ENCODE peak calls at places on chromosomes 2 and 18, in nine cellular contexts. K is kidney tubule cell, N is cardiac fibroblast, J is GM04504, D is GM13977, O is AG10803, P is HTR-8/SVneo, C is tibial nerve, G is mesothelial cell of epicardium. Q is an unnamed sample.

GRCh38 chr2:47187124-47187523 is 32.0 kb upstream of the STPG4 start:
- DNase-seq in K (no peak), N (no peak), J (no peak), D (no peak), O (no peak), P (no peak), C (no peak), G (no peak), Q (no peak)

GRCh38 chr18:47184419-47185050 is 8.4 kb upstream of the IER3IP1 start:
- DNase-seq in K (peak), N (peak), J (no peak), D (no peak), O (peak), P (no peak), C (peak), G (no peak), Q (no peak)

GRCh38 chr2:170812716-170813585 is 3.7 kb upstream of the GAD1 start:
- DNase-seq in K (peak), N (peak), J (peak), D (peak), O (peak), P (peak), C (peak), G (no peak), Q (peak)

GRCh38 chr2:70902067-70902442 is 33.6 kb upstream of the ATP6V1B1 start:
- DNase-seq in K (peak), N (no peak), J (no peak), D (no peak), O (peak), P (no peak), C (no peak), G (no peak), Q (no peak)

GRCh38 chr2:150625741-150626140 is 138.3 kb upstream of the RND3 start:
- DNase-seq in K (no peak), N (no peak), J (no peak), D (no peak), O (no peak), P (no peak), C (no peak), G (no peak), Q (no peak)

GRCh38 chr2:171522057-171522803 is at the start of gene CYBRD1:
- DNase-seq in K (peak), N (peak), J (peak), D (peak), O (peak), P (peak), C (peak), G (peak), Q (no peak)

GRCh38 chr2:1837458-1837857 is 93.1 kb upstream of the PXDN start:
- DNase-seq in K (no peak), N (no peak), J (no peak), D (no peak), O (no peak), P (no peak), C (no peak), G (no peak), Q (no peak)

GRCh38 chr2:73920577-73921545 is 5.8 kb upstream of the DGUOK start:
- DNase-seq in K (peak), N (peak), J (no peak), D (no peak), O (no peak), P (peak), C (no peak), G (no peak), Q (no peak)

GRCh38 chr18:833197-833596 is 21.2 kb upstream of the YES1 start:
- DNase-seq in K (no peak), N (no peak), J (no peak), D (no peak), O (no peak), P (no peak), C (no peak), G (no peak), Q (no peak)

GRCh38 chr2:28617502-28618184 is 121.8 kb downstream of the PLB1 start:
- DNase-seq in K (no peak), N (peak), J (no peak), D (no peak), O (no peak), P (no peak), C (no peak), G (no peak), Q (no peak)

GRCh38 chr2:3023531-3023930 is 354.1 kb downstream of the EIPR1 start:
- DNase-seq in K (no peak), N (no peak), J (no peak), D (no peak), O (no peak), P (no peak), C (no peak), G (no peak), Q (no peak)

GRCh38 chr2:11534746-11535484 is 1.1 kb downstream of the GREB1 start:
- DNase-seq in K (no peak), N (no peak), J (no peak), D (no peak), O (no peak), P (no peak), C (no peak), G (no peak), Q (no peak)

GRCh38 chr18:80143876-80144275 is 34.8 kb downstream of the ADNP2 start:
- DNase-seq in K (peak), N (peak), J (no peak), D (no peak), O (no peak), P (no peak), C (no peak), G (no peak), Q (no peak)

GRCh38 chr2:217010173-217010572 is 150.3 kb upstream of the TNP1 start:
- DNase-seq in K (no peak), N (no peak), J (no peak), D (no peak), O (no peak), P (no peak), C (no peak), G (no peak), Q (no peak)

GRCh38 chr18:31354990-31355389 is 21.6 kb upstream of the DSG4 start:
- DNase-seq in K (no peak), N (no peak), J (no peak), D (no peak), O (no peak), P (no peak), C (no peak), G (no peak), Q (no peak)

GRCh38 chr2:24820175-24820513 is 26.9 kb downstream of the CENPO start:
- DNase-seq in K (no peak), N (no peak), J (no peak), D (no peak), O (no peak), P (no peak), C (no peak), G (no peak), Q (no peak)

GRCh38 chr2:132477436-132477835 is 60.8 kb downstream of the GPR39 start:
- DNase-seq in K (no peak), N (no peak), J (no peak), D (no peak), O (peak), P (no peak), C (no peak), G (no peak), Q (no peak)

GRCh38 chr18:41745166-41746049 is 209.6 kb upstream of the PIK3C3 start:
- DNase-seq in K (peak), N (peak), J (no peak), D (peak), O (peak), P (peak), C (no peak), G (peak), Q (peak)

GRCh38 chr2:16652296-16653082 is 13.1 kb downstream of the CYRIA start:
- DNase-seq in K (no peak), N (peak), J (no peak), D (no peak), O (no peak), P (no peak), C (no peak), G (no peak), Q (no peak)

GRCh38 chr2:220077488-220077887 is 450.1 kb downstream of the SLC4A3 start:
- DNase-seq in K (no peak), N (peak), J (no peak), D (no peak), O (peak), P (no peak), C (peak), G (no peak), Q (no peak)

GRCh38 chr2:27217173-27218121 is at the start of gene CAD:
- DNase-seq in K (peak), N (peak), J (peak), D (peak), O (peak), P (peak), C (peak), G (peak), Q (peak)

GRCh38 chr2:79223539-79223938 is 64.0 kb upstream of the REG3A start:
- DNase-seq in K (no peak), N (no peak), J (no peak), D (no peak), O (no peak), P (no peak), C (no peak), G (no peak), Q (no peak)